ENCODE peak calls at places on chromosomes 6 and 20, in seven cellular contexts. R, U, E, T, C, B and V are unnamed samples.
A peak's percentile ranks its signal among the peaks of the same experiment; 100 is the strongest.

GRCh38 chr6:159988983-159989454 is 20.1 kb downstream of the IGF2R start:
- DNase-seq in U (peak; percentile 54), E (no peak), B (no peak), R (no peak), T (no peak), C (no peak), V (no peak)

GRCh38 chr6:148179786-148180185 is 162.9 kb upstream of the SASH1 start:
- DNase-seq in U (peak; percentile 17), R (no peak), B (peak; percentile 41), C (peak; percentile 19), E (peak; percentile 84), T (no peak), V (peak; percentile 23)

GRCh38 chr20:1579488-1579887 is 22.0 kb upstream of the SIRPD start:
- DNase-seq in B (no peak), R (no peak), T (no peak), C (no peak), U (no peak), E (peak; percentile 0), V (no peak)

GRCh38 chr20:11861479-11861878 is 56.2 kb upstream of the BTBD3 start:
- DNase-seq in R (no peak), E (peak; percentile 4), U (no peak), B (no peak), T (no peak), C (no peak), V (no peak)

GRCh38 chr20:34220581-34220980 is 20.6 kb upstream of the ASIP start:
- DNase-seq in B (no peak), E (peak; percentile 78), U (peak; percentile 67), R (no peak), T (no peak), C (no peak), V (no peak)

GRCh38 chr20:44427804-44428173 is 47.9 kb upstream of the TTPAL start:
- DNase-seq in B (no peak), T (no peak), E (no peak), U (no peak), R (no peak), C (no peak), V (no peak)

GRCh38 chr6:21559238-21559637 is 34.3 kb upstream of the SOX4 start:
- DNase-seq in E (no peak), T (no peak), U (peak; percentile 25), B (no peak), R (no peak), C (no peak), V (no peak)

GRCh38 chr6:42340516-42340915 is 111.2 kb downstream of the TRERF1 start:
- DNase-seq in E (no peak), B (no peak), U (no peak), R (no peak), C (no peak), T (no peak), V (no peak)

GRCh38 chr6:55286824-55287223 is 40.4 kb upstream of the GFRAL start:
- DNase-seq in E (no peak), B (no peak), R (no peak), C (no peak), T (no peak), U (no peak), V (no peak)

GRCh38 chr20:35601021-35601973 is 14.3 kb upstream of the SPAG4 start:
- DNase-seq in E (peak; percentile 79), U (peak; percentile 65), C (peak; percentile 84), R (peak; percentile 63), B (peak; percentile 56), T (peak; percentile 63), V (peak; percentile 88)

GRCh38 chr6:147207851-147208754 is 3.9 kb downstream of the STXBP5 start:
- DNase-seq in U (no peak), T (no peak), B (no peak), E (no peak), C (no peak), R (no peak), V (no peak)

GRCh38 chr6:17281100-17281496 is at the start of gene RBM24:
- DNase-seq in T (no peak), U (peak; percentile 38), B (peak; percentile 64), E (peak; percentile 57), R (peak; percentile 40), C (peak; percentile 20), V (peak; percentile 37)

GRCh38 chr20:19737025-19737424 is 21.0 kb upstream of the RIN2 start:
- DNase-seq in R (no peak), C (no peak), T (no peak), E (no peak), U (peak; percentile 100), B (no peak), V (no peak)

GRCh38 chr6:11785449-11785951 is 6.9 kb upstream of the ADTRP start:
- DNase-seq in C (peak; percentile 73), T (no peak), U (peak; percentile 82), R (peak; percentile 36), B (no peak), E (no peak), V (peak; percentile 76)

GRCh38 chr6:42448391-42448790 is 3.3 kb downstream of the TRERF1 start:
- DNase-seq in B (no peak), R (no peak), U (no peak), C (no peak), E (no peak), T (no peak), V (no peak)

GRCh38 chr20:5652626-5653573 is 97.3 kb upstream of the SHLD1 start:
- DNase-seq in B (no peak), U (peak; percentile 96), E (no peak), C (no peak), R (no peak), T (peak; percentile 64), V (no peak)

GRCh38 chr6:89118931-89119330 is 1.1 kb upstream of the SRSF12 start:
- DNase-seq in R (no peak), T (no peak), E (no peak), C (no peak), U (no peak), B (no peak), V (no peak)

DNA sequence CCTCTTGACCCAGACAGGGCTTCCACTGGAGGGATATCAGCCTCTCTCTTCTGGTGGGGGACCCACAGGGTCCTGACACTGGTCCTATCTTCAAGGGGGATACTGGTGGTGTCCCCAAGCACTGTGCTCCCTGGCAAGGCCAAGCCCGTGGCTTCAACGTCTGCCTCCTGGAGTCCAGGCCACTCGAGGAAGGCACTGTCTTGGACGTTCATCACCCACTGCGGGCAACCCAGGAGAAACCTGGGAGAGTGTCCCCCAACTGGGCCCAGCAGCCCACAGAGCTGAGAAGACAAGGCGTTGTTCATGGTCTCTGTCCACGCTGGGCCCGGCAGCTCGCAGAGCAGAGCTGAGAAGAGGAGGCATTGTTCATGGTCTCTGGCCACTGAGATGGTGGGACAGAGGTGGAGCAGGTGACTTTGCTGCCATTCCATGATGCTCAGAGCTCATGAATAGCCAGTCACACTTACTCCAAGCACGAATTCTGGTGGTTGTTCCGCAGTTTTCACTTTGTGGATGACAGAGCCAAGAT is 37.5 kb upstream of the FRMD1 start:
- DNase-seq in R (no peak), B (no peak), C (no peak), E (no peak), U (no peak), T (no peak), V (no peak)
- TF ChIP-seq CTCF in R (no peak), B (no peak), C (no peak), E (no peak), U (no peak), T (no peak), V (no peak)

GRCh38 chr6:90982051-90982450 is 395.2 kb upstream of the MAP3K7 start:
- DNase-seq in B (no peak), T (no peak), C (no peak), R (no peak), U (no peak), E (no peak), V (no peak)
- TF ChIP-seq CTCF in B (no peak), T (peak; percentile 24), C (no peak), R (no peak), U (no peak), E (no peak), V (no peak)

GRCh38 chr6:80211295-80211694 is 104.8 kb downstream of the BCKDHB start:
- DNase-seq in C (no peak), E (no peak), T (no peak), R (no peak), B (no peak), U (peak; percentile 25), V (no peak)

GRCh38 chr6:80215063-80215462 is 108.6 kb downstream of the BCKDHB start:
- DNase-seq in B (no peak), R (no peak), T (no peak), C (no peak), E (peak; percentile 25), U (no peak), V (no peak)

GRCh38 chr6:80210618-80211017 is 104.1 kb downstream of the BCKDHB start:
- DNase-seq in U (no peak), E (no peak), R (no peak), B (no peak), C (no peak), T (no peak), V (no peak)

GRCh38 chr6:80217799-80218198 is 111.3 kb downstream of the BCKDHB start:
- DNase-seq in R (no peak), U (no peak), B (no peak), C (no peak), T (no peak), E (no peak), V (no peak)

DNA sequence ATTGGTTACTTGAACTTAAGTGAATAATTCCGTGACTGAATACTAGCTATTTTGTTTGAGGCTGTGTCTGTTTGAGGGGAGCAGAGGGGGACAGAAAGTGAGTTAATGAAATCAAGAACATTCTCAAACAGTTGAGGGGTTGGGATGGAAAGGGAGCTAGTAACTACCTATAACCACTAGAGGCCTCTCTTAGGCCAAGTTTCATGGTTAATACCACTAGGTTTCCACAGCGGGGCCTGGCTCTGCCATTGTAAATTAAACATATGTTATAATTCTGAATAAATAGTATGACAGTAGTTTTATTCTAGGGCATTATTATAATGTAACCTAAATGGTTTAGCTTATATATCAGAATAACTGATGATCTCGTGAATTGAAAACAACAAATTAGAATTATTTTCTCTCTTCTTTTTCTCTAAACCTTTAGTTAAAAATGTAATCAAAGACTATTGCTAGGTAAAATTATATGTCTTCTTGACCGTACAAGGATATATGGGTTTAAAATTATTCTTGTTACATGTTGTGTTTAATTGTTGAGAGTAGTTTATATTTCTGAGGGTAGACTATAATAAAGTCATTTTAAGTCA is 108.1 kb downstream of the BCKDHB start:
- DNase-seq in E (peak; percentile 62), R (peak; percentile 10), B (no peak), U (peak; percentile 50), T (peak; percentile 33), C (peak; percentile 24), V (peak; percentile 33)
- TF ChIP-seq CTCF in E (peak; percentile 74), R (peak; percentile 54), B (peak; percentile 81), U (peak; percentile 72), T (peak; percentile 84), C (peak; percentile 62), V (peak; percentile 35)

DNA sequence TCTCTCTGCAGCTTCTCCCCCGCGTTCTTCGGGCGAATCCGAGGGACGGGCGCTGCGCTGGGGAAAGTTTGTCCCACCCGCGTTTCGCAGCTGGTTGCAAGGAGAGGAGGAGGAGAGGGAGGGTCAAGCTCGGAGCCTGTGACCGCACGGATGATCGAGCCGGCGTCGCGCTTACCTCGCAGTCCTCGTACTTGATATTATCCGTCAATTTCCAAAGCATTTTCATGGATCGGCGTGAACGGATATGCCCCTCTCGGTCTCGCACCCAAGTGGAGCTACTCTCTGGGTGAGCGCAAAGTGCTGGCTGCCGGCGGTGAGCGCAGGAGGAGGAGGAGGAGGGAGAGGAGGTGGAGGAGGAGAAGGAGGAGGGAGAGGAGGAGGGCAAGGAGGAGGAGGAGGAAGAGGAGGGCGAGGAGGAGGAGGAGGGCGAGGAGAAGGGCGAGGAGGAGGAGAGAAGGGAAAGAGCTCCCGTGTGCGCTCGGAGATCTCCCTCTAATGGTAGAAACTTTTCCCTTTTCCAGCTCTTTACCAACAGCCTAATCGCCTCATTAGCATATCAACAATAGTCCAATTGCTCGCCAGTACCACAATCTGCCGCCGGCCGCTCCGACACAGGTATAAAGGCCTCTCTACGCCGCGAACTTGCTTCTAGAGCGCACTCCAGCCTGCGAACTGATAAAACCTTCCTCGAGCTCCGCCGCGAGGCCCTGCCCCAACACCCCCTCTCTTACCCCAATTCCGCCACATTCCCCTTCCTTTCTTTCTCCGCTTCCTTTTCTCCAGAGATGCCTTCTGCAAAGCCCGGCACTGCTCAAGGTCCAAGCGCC is at the start of gene TFAP2A:
- DNase-seq in E (no peak), U (peak; percentile 87), R (peak; percentile 84), B (no peak), C (no peak), T (no peak), V (no peak)
- TF ChIP-seq CTCF in E (no peak), U (peak; percentile 83), R (peak; percentile 63), B (peak; percentile 55), C (no peak), T (no peak), V (no peak)